ENCODE peak calls at places on chromosomes 7 and 10, in four cellular contexts. J, E, K and B are unnamed samples.

GRCh38 chr10:43138757-43139241 is 554 bp downstream of the CSGALNACT2 start:
- DNase-seq in J (peak), E (peak), K (no peak), B (no peak)

GRCh38 chr7:34130558-34131285 is 225.4 kb downstream of the BMPER start:
- DNase-seq in J (no peak), E (peak), K (no peak), B (no peak)

GRCh38 chr7:15678646-15679045 is 7.8 kb downstream of the MEOX2 start:
- DNase-seq in J (no peak), E (no peak), K (no peak), B (no peak)

GRCh38 chr7:101018271-101019167 is 1.4 kb upstream of the MUC17 start:
- DNase-seq in J (no peak), E (peak), K (peak), B (peak)

GRCh38 chr10:125084191-125085186 is 75.9 kb downstream of the CTBP2 start:
- DNase-seq in J (peak), E (peak), K (no peak), B (peak)

GRCh38 chr7:66326501-66327180 is 121.5 kb downstream of the TPST1 start:
- DNase-seq in J (peak), E (no peak), K (no peak), B (no peak)

GRCh38 chr7:118844748-118845147 is 620.2 kb downstream of the ANKRD7 start:
- DNase-seq in J (no peak), E (no peak), K (no peak), B (no peak)

GRCh38 chr7:26549281-26549943 is 257.8 kb downstream of the SNX10 start:
- DNase-seq in J (no peak), E (no peak), K (no peak), B (no peak)

GRCh38 chr10:122688293-122688989 is 11.2 kb downstream of the C10orf120 start:
- DNase-seq in J (no peak), E (peak), K (no peak), B (no peak)

GRCh38 chr10:49310460-49310859 is 11.5 kb downstream of the C10orf71 start:
- DNase-seq in J (no peak), E (no peak), K (no peak), B (no peak)

GRCh38 chr10:77045046-77045445 is 592.6 kb downstream of the KCNMA1 start:
- DNase-seq in J (no peak), E (no peak), K (no peak), B (no peak)

GRCh38 chr10:102231357-102232318 is 5.5 kb downstream of the ELOVL3 start:
- DNase-seq in J (no peak), E (peak), K (peak), B (peak)

GRCh38 chr7:84647797-84648762 is 453.5 kb upstream of the SEMA3A start:
- DNase-seq in J (peak), E (peak), K (no peak), B (no peak)

GRCh38 chr7:157021071-157021891 is 10.8 kb upstream of the MNX1 start:
- DNase-seq in J (no peak), E (no peak), K (peak), B (peak)

GRCh38 chr10:131983780-131984179 is 2.1 kb upstream of the BNIP3 start:
- DNase-seq in J (peak), E (no peak), K (no peak), B (no peak)

GRCh38 chr7:51629206-51629605 is 312.6 kb upstream of the COBL start:
- DNase-seq in J (no peak), E (no peak), K (no peak), B (no peak)

GRCh38 chr10:126012485-126012884 is 116.1 kb downstream of the FANK1 start:
- DNase-seq in J (peak), E (no peak), K (no peak), B (no peak)

GRCh38 chr7:28596245-28596935 is 184.1 kb downstream of the CREB5 start:
- DNase-seq in J (peak), E (no peak), K (no peak), B (no peak)

GRCh38 chr10:88791924-88792323 is 10.6 kb upstream of the LIPM start:
- DNase-seq in J (peak), E (peak), K (no peak), B (peak)

GRCh38 chr7:64636386-64636785 is 29.5 kb upstream of the ZNF107 start:
- DNase-seq in J (no peak), E (no peak), K (no peak), B (no peak)

GRCh38 chr10:78852856-78853255 is 215.9 kb upstream of the ZMIZ1 start:
- DNase-seq in J (peak), E (peak), K (peak), B (peak)

GRCh38 chr7:319267-319661 is 29.3 kb downstream of the FOXL3 start:
- DNase-seq in J (no peak), E (no peak), K (no peak), B (no peak)

GRCh38 chr7:749121-749520 is 22.0 kb upstream of the PRKAR1B start:
- DNase-seq in J (no peak), E (peak), K (no peak), B (no peak)

GRCh38 chr7:28957064-28957821 is 887 bp downstream of the TRIL start:
- DNase-seq in J (no peak), E (peak), K (peak), B (peak)

GRCh38 chr10:133159611-133159949 is 439 bp upstream of the KNDC1 start:
- DNase-seq in J (no peak), E (no peak), K (no peak), B (no peak)

GRCh38 chr10:22253578-22253882 is 35.7 kb upstream of the EBLN1 start:
- DNase-seq in J (no peak), E (peak), K (no peak), B (no peak)

GRCh38 chr10:120841522-120842189 is 9.5 kb upstream of the WDR11 start:
- DNase-seq in J (no peak), E (no peak), K (no peak), B (no peak)

GRCh38 chr7:479948-480499 is 39.6 kb downstream of the PDGFA start:
- DNase-seq in J (no peak), E (no peak), K (peak), B (no peak)

DNA sequence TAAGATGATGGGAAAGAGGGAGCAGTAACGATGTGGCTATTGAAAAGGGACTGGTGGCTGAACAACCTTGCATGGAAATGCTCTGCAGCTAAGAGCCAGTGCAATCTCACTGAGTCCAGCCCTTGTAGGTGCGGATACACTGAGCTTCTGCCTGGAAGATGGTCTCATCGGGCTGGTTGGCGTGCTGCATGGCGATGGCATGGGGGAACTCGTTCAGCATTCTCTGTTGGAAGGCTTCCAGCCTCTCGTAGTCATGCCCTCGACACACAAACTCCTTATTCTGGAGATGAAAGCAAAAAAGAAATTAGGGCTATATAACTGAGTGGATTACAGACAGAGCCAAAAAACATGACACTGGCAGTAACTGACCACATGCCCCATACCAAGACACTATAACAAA is 197.8 kb upstream of the IMMP2L start:
- DNase-seq in J (no peak), E (no peak), K (no peak), B (no peak)
- H4K5ac ChIP-seq in J (no peak), E (no peak), K (no peak), B (no peak)

GRCh38 chr7:125683156-125683555 is 753.5 kb upstream of the POT1 start:
- DNase-seq in J (no peak), E (no peak), K (no peak), B (no peak)

GRCh38 chr7:125681508-125681907 is 751.9 kb upstream of the POT1 start:
- DNase-seq in J (no peak), E (no peak), K (no peak), B (no peak)

GRCh38 chr7:125675628-125676027 is 746.0 kb upstream of the POT1 start:
- DNase-seq in J (no peak), E (no peak), K (no peak), B (no peak)

GRCh38 chr7:125675169-125675568 is 745.5 kb upstream of the POT1 start:
- DNase-seq in J (no peak), E (no peak), K (no peak), B (no peak)

GRCh38 chr7:125678771-125679170 is 749.1 kb upstream of the POT1 start:
- DNase-seq in J (no peak), E (no peak), K (no peak), B (no peak)
- H4K5ac ChIP-seq in J (no peak), E (no peak), K (no peak), B (no peak)

GRCh38 chr10:25631471-25631870 is 302.6 kb upstream of the MYO3A start:
- DNase-seq in J (no peak), E (no peak), K (no peak), B (no peak)
- H4K5ac ChIP-seq in J (no peak), E (no peak), K (no peak), B (no peak)

GRCh38 chr7:42189535-42189934 is 47.5 kb downstream of the GLI3 start:
- DNase-seq in J (peak), E (no peak), K (no peak), B (no peak)

GRCh38 chr7:42181566-42181965 is 55.4 kb downstream of the GLI3 start:
- DNase-seq in J (no peak), E (no peak), K (no peak), B (no peak)

GRCh38 chr7:42185726-42186125 is 51.3 kb downstream of the GLI3 start:
- DNase-seq in J (no peak), E (no peak), K (no peak), B (no peak)

GRCh38 chr7:42183547-42183946 is 53.5 kb downstream of the GLI3 start:
- DNase-seq in J (peak), E (no peak), K (no peak), B (no peak)

GRCh38 chr7:42186181-42186580 is 50.8 kb downstream of the GLI3 start:
- DNase-seq in J (no peak), E (peak), K (peak), B (peak)
- H4K5ac ChIP-seq in J (no peak), E (no peak), K (no peak), B (no peak)

GRCh38 chr7:137453356-137453755 is 109.8 kb upstream of the PTN start:
- DNase-seq in J (no peak), E (no peak), K (no peak), B (no peak)
- H4K5ac ChIP-seq in J (peak), E (no peak), K (no peak), B (no peak)

DNA sequence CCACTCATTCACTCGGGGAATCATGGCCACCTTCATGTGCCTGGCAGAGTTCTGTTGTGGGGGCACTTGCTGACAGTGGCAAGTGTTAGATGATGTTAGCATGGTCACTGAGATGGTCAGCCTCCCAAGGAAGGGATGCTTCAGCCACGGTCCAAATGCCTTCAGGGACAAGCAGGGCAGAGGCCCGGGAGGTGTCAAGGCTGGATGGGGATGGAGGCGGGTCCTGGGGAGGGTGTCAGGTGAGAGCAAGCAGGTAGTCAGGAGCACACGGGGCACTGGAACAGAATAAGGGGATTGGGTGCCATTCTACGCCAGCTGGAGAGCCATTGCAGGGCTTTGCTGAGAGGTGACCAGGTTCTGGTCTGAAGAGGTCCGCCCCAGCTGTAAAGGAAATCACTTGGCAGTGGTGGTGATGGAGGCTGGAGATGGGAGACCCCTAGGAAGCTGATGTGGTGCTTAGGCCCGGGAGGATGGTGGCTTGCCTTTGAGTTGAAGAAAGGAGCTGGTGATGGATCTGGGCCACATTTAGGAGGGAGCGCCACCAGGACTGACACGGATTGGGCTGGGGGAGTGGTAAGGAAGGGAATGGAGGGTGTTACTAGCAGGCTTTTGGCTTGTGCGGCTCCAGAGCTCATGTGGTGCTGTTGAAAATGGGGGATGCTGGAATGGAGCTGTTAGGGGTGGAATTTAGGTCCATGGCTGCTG is 24.1 kb downstream of the AGAP3 start:
- DNase-seq in J (no peak), E (no peak), K (no peak), B (no peak)
- H4K5ac ChIP-seq in J (no peak), E (no peak), K (no peak), B (no peak)

GRCh38 chr7:43201912-43202311 is 89.5 kb downstream of the HECW1 start:
- DNase-seq in J (peak), E (no peak), K (no peak), B (no peak)

GRCh38 chr7:43199761-43200160 is 87.3 kb downstream of the HECW1 start:
- DNase-seq in J (peak), E (no peak), K (no peak), B (no peak)

GRCh38 chr7:43208189-43208588 is 95.7 kb downstream of the HECW1 start:
- DNase-seq in J (no peak), E (no peak), K (no peak), B (no peak)

GRCh38 chr7:43204081-43204480 is 91.6 kb downstream of the HECW1 start:
- DNase-seq in J (peak), E (no peak), K (no peak), B (no peak)

DNA sequence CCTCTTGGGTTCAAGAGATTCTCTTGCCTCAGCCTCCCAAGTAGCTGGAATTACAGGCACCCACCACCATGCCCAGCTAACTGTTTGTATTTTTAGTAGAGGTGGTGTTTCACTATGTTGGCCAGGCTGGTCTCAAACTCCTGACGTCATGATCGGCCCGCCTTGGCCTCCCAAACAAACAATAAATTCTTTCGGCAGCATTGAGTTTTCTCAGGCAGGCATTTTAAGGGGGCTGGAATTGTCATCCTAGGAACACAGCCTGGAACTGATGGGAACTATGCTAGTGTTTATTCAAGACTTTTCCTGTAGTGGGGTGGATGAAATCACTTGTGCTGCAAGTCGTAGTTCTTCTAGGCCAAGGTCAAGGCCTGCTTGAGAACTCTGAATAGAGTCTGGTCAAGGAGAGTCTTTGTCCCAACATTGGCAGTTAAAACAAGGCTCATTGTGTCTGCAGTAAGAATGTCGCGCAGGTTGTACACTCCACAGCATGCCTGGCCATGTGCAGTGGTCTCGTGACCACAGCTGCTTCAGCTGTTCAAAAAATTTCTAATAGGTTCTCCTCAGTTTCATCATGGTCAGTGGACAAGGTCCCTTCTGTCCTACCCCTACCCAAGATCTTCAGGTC is 92.8 kb downstream of the HECW1 start:
- DNase-seq in J (peak), E (no peak), K (no peak), B (no peak)
- H4K5ac ChIP-seq in J (no peak), E (no peak), K (no peak), B (no peak)

GRCh38 chr10:128158024-128158795 is 32.0 kb upstream of the MKI67 start:
- DNase-seq in J (no peak), E (no peak), K (no peak), B (no peak)
- H4K5ac ChIP-seq in J (no peak), E (no peak), K (no peak), B (no peak)

DNA sequence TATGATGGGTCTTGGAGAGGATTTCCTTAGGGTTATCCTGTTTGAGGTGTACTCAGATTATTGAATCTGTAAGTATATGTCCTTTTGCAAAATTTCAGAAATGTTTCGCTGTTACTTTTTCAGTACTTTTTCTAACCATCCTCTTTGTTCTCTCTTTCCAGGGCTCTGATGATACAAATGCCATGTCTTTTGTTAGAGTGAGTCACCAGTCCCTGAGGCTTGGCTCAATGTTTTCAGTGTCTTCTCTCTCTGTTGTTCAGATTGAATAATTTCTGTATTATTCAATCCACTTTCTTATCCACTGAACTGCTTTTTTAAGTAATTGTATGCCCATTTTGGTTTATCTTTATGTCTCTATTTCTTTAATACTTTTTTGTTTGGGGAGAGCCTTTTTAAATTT is 449.4 kb downstream of the TNS3 start:
- DNase-seq in J (peak), E (no peak), K (no peak), B (no peak)
- H4K5ac ChIP-seq in J (no peak), E (no peak), K (no peak), B (no peak)